ENCODE peak calls at places on chromosomes 11 and 22, in seven cellular contexts. R is A673; J is activated naive CD4-positive, alpha-beta T cell treated with Interleukin-2 at 50 U/mL for 16 hours; B is HTR-8/SVneo; M is D341Med; I is KBM-7; U is activated T-helper 1 cell treated with anti-CD3 and anti-CD28 coated beads, Interleukin-2, amount 50 U/mL, for 16 hours. Q is an unnamed sample.

GRCh38 chr22:33354928-33355327 is 296.7 kb upstream of the SYN3 start:
- DNase-seq in R (no peak), J (no peak), B (no peak), M (no peak), I (no peak), U (no peak), Q (peak; percentile 6)

GRCh38 chr11:85718991-85719807 is 33.2 kb upstream of the CCDC89 start:
- DNase-seq in R (peak; percentile 43), J (no peak), B (peak; percentile 88), M (peak; percentile 25), I (no peak), U (no peak), Q (peak; percentile 97)

GRCh38 chr11:44621140-44621681 is 55.7 kb downstream of the CD82 start:
- DNase-seq in R (peak; percentile 90), J (peak; percentile 69), B (peak; percentile 73), M (peak; percentile 89), I (peak; percentile 73), U (peak; percentile 45), Q (no peak)

GRCh38 chr11:59261150-59261549 is 48.4 kb upstream of the MPEG1 start:
- DNase-seq in R (no peak), J (no peak), B (no peak), M (no peak), I (no peak), U (no peak), Q (no peak)

GRCh38 chr22:23678133-23678532 is 12.7 kb upstream of the RGL4 start:
- DNase-seq in R (no peak), J (no peak), B (no peak), M (peak; percentile 24), I (no peak), U (no peak), Q (no peak)

GRCh38 chr22:30267382-30268302 is 991 bp upstream of the OSM start:
- DNase-seq in R (no peak), J (peak; percentile 53), B (no peak), M (no peak), I (peak; percentile 76), U (no peak), Q (no peak)

GRCh38 chr22:46044718-46045458 is 67.9 kb upstream of the WNT7B start:
- DNase-seq in R (no peak), J (peak; percentile 44), B (no peak), M (no peak), I (no peak), U (no peak), Q (no peak)

GRCh38 chr22:49138250-49138790 is 689.4 kb downstream of the BRD1 start:
- DNase-seq in R (no peak), J (no peak), B (no peak), M (no peak), I (no peak), U (no peak), Q (no peak)

GRCh38 chr22:38843716-38844660 is at the start of gene NPTXR:
- DNase-seq in R (peak; percentile 80), J (peak; percentile 41), B (peak; percentile 50), M (peak; percentile 93), I (peak; percentile 27), U (no peak), Q (no peak)

GRCh38 chr22:36636916-36637315 is 66.6 kb downstream of the CACNG2 start:
- DNase-seq in R (no peak), J (no peak), B (no peak), M (peak; percentile 89), I (no peak), U (no peak), Q (no peak)

GRCh38 chr11:16605440-16605970 is 132.9 kb upstream of the C11orf58 start:
- DNase-seq in R (peak; percentile 69), J (no peak), B (no peak), M (peak; percentile 39), I (peak; percentile 31), U (no peak), Q (no peak)

GRCh38 chr22:26385164-26385563 is 43.9 kb upstream of the ASPHD2 start:
- DNase-seq in R (no peak), J (no peak), B (no peak), M (no peak), I (no peak), U (no peak), Q (no peak)

GRCh38 chr11:67118059-67118766 is 850 bp upstream of the KDM2A start:
- DNase-seq in R (peak; percentile 51), J (peak; percentile 58), B (no peak), M (peak; percentile 48), I (no peak), U (peak; percentile 35), Q (no peak)

GRCh38 chr11:36156486-36157150 is 132.6 kb downstream of the COMMD9 start:
- DNase-seq in R (no peak), J (no peak), B (no peak), M (no peak), I (no peak), U (no peak), Q (no peak)

GRCh38 chr22:22942511-22943329 is 55.1 kb downstream of the IGLL5 start:
- DNase-seq in R (peak; percentile 79), J (peak; percentile 74), B (peak; percentile 19), M (peak; percentile 74), I (peak; percentile 74), U (peak; percentile 58), Q (no peak)

GRCh38 chr11:118757881-118758399 is 33.0 kb downstream of the DDX6 start:
- DNase-seq in R (no peak), J (no peak), B (no peak), M (no peak), I (no peak), U (no peak), Q (no peak)

GRCh38 chr22:17779286-17780115 is 5.2 kb upstream of the BID start:
- DNase-seq in R (peak; percentile 37), J (no peak), B (no peak), M (no peak), I (no peak), U (no peak), Q (no peak)

GRCh38 chr11:18368236-18368635 is 26.1 kb upstream of the LDHA start:
- DNase-seq in R (no peak), J (no peak), B (no peak), M (no peak), I (no peak), U (no peak), Q (no peak)

GRCh38 chr11:121393855-121394254 is 58.3 kb upstream of the SORL1 start:
- DNase-seq in R (no peak), J (no peak), B (no peak), M (no peak), I (peak; percentile 42), U (no peak), Q (no peak)

GRCh38 chr22:35477911-35478582 is 62.6 kb upstream of the RASD2 start:
- DNase-seq in R (peak; percentile 99), J (no peak), B (peak; percentile 82), M (no peak), I (peak; percentile 94), U (no peak), Q (peak; percentile 61)

GRCh38 chr11:45897556-45897955 is 9.5 kb downstream of the FREY1 start:
- DNase-seq in R (no peak), J (no peak), B (no peak), M (no peak), I (no peak), U (no peak), Q (no peak)

GRCh38 chr11:112163875-112164521 is at the start of gene IL18:
- DNase-seq in R (no peak), J (no peak), B (no peak), M (no peak), I (peak; percentile 79), U (no peak), Q (no peak)

GRCh38 chr22:36740716-36741115 is 35.2 kb downstream of the IFT27 start:
- DNase-seq in R (no peak), J (no peak), B (no peak), M (no peak), I (no peak), U (no peak), Q (no peak)

GRCh38 chr11:86061483-86061882 is 7.4 kb downstream of the PICALM start:
- DNase-seq in R (no peak), J (no peak), B (no peak), M (no peak), I (no peak), U (no peak), Q (no peak)

GRCh38 chr11:108938604-108939003 is 273.7 kb downstream of the DDX10 start:
- DNase-seq in R (no peak), J (no peak), B (no peak), M (no peak), I (no peak), U (no peak), Q (no peak)

GRCh38 chr22:45709004-45709739 is 37.5 kb downstream of the ATXN10 start:
- DNase-seq in R (peak; percentile 40), J (no peak), B (no peak), M (no peak), I (no peak), U (no peak), Q (no peak)

GRCh38 chr22:46356496-46357185 is 21.1 kb downstream of the TRMU start:
- DNase-seq in R (no peak), J (no peak), B (no peak), M (no peak), I (no peak), U (no peak), Q (no peak)

GRCh38 chr11:93458286-93458685 is 84.9 kb downstream of the SMCO4 start:
- DNase-seq in R (no peak), J (no peak), B (no peak), M (no peak), I (no peak), U (no peak), Q (no peak)

GRCh38 chr11:61782841-61783240 is 9.6 kb downstream of the TMEM258 start:
- DNase-seq in R (no peak), J (no peak), B (no peak), M (no peak), I (no peak), U (no peak), Q (no peak)

GRCh38 chr22:49305215-49305965 is 522.3 kb downstream of the BRD1 start:
- DNase-seq in R (peak; percentile 64), J (peak; percentile 53), B (peak; percentile 30), M (peak; percentile 30), I (peak; percentile 61), U (peak; percentile 35), Q (no peak)

GRCh38 chr22:50699754-50700386 is 27.2 kb downstream of the SHANK3 start:
- DNase-seq in R (no peak), J (no peak), B (no peak), M (no peak), I (no peak), U (no peak), Q (no peak)

GRCh38 chr22:40044102-40044869 is 49.5 kb downstream of the FAM83F start:
- DNase-seq in R (peak; percentile 99), J (peak; percentile 99), B (peak; percentile 97), M (peak; percentile 97), I (peak; percentile 99), U (peak; percentile 95), Q (peak; percentile 99)

GRCh38 chr11:118657238-118657637 is 22.2 kb downstream of the TREH start:
- DNase-seq in R (peak; percentile 33), J (no peak), B (no peak), M (no peak), I (no peak), U (no peak), Q (no peak)

GRCh38 chr11:59562292-59562691 is 51.0 kb downstream of the OR4D9 start:
- DNase-seq in R (no peak), J (no peak), B (no peak), M (no peak), I (no peak), U (no peak), Q (no peak)

GRCh38 chr11:102007567-102008437 is 39.4 kb upstream of the CFAP300 start:
- DNase-seq in R (peak; percentile 76), J (no peak), B (peak; percentile 71), M (no peak), I (peak; percentile 47), U (no peak), Q (peak; percentile 4)

GRCh38 chr22:36901411-36902142 is 11.9 kb upstream of the CSF2RB start:
- DNase-seq in R (no peak), J (no peak), B (no peak), M (no peak), I (no peak), U (no peak), Q (no peak)

GRCh38 chr11:118343248-118343647 is 743 bp upstream of the CD3D start:
- DNase-seq in R (no peak), J (peak; percentile 34), B (no peak), M (no peak), I (no peak), U (no peak), Q (no peak)

GRCh38 chr11:122170815-122171475 is 54.9 kb upstream of the BLID start:
- DNase-seq in R (no peak), J (no peak), B (no peak), M (no peak), I (no peak), U (no peak), Q (peak; percentile 56)

Q was measured in AG04450.